ENCODE peak calls at places on chromosome 22, in four cellular contexts. One of them, this sample, is unnamed.

GRCh38 chr22:36816635-36817428 is at the start of gene PVALB:
- DNase-seq in cardiac septum: no peak
- DNase-seq in AML-193: no peak
- DNase-seq in MCF 10A: peak; percentile 13
- DNase-seq in this sample: peak; percentile 29

GRCh38 chr22:19622061-19622441 is 92.3 kb upstream of the SEPTIN5 start:
- DNase-seq in cardiac septum: no peak
- DNase-seq in AML-193: no peak
- DNase-seq in MCF 10A: no peak
- DNase-seq in this sample: no peak

GRCh38 chr22:19060356-19061009 is 61.7 kb downstream of the DGCR2 start:
- DNase-seq in cardiac septum: no peak
- DNase-seq in AML-193: no peak
- DNase-seq in MCF 10A: peak; percentile 65
- DNase-seq in this sample: peak; percentile 76

GRCh38 chr22:24325105-24325757 is 54.6 kb downstream of the SPECC1L start:
- DNase-seq in cardiac septum: no peak
- DNase-seq in AML-193: peak; percentile 91
- DNase-seq in MCF 10A: peak; percentile 61
- DNase-seq in this sample: peak; percentile 47

GRCh38 chr22:19133561-19133960 is 2.5 kb downstream of the TSSK2 start:
- DNase-seq in cardiac septum: no peak
- DNase-seq in AML-193: no peak
- DNase-seq in MCF 10A: no peak
- DNase-seq in this sample: no peak

GRCh38 chr22:48218889-48219420 is 1456.5 kb downstream of the TBC1D22A start:
- DNase-seq in cardiac septum: no peak
- DNase-seq in AML-193: no peak
- DNase-seq in MCF 10A: no peak
- DNase-seq in this sample: no peak

GRCh38 chr22:46072981-46073682 is 77.2 kb upstream of the PPARA start:
- DNase-seq in cardiac septum: peak; percentile 56
- DNase-seq in AML-193: no peak
- DNase-seq in MCF 10A: no peak
- DNase-seq in this sample: no peak

GRCh38 chr22:37824674-37825641 is 1.8 kb downstream of the GALR3 start:
- DNase-seq in cardiac septum: no peak
- DNase-seq in AML-193: no peak
- DNase-seq in MCF 10A: no peak
- DNase-seq in this sample: no peak